ENCODE peak calls at places on chromosomes 3 and 15, in five cellular contexts. C is fibroblast of villous mesenchyme; J is GM19239; H is GM10248; R is stimulated activated CD8-positive, alpha-beta memory T cell treated with anti-CD3 and anti-CD28 coated beads, Interleukin-4, amount 100 ng/mL, for 1 hour. I is an unnamed sample.

GRCh38 chr15:99052205-99052604 is 44.6 kb upstream of the PGPEP1L start:
- DNase-seq in C (no peak), J (no peak), H (no peak), R (no peak), I (no peak)

GRCh38 chr3:58288011-58288728 is 17.9 kb upstream of the RPP14 start:
- DNase-seq in C (no peak), J (no peak), H (no peak), R (no peak), I (no peak)

GRCh38 chr15:42784705-42785104 is 47.8 kb upstream of the CDAN1 start:
- DNase-seq in C (no peak), J (no peak), H (no peak), R (no peak), I (no peak)

GRCh38 chr3:51715231-51716058 is 8.6 kb downstream of the GRM2 start:
- DNase-seq in C (no peak), J (no peak), H (peak; percentile 8), R (no peak), I (no peak)

GRCh38 chr15:25789616-25790002 is 73.5 kb downstream of the ATP10A start:
- DNase-seq in C (no peak), J (no peak), H (no peak), R (no peak), I (no peak)

GRCh38 chr3:57952208-57952631 is 56.0 kb upstream of the FLNB start:
- DNase-seq in C (peak; percentile 95), J (no peak), H (no peak), R (no peak), I (no peak)

GRCh38 chr3:141243295-141243707 is 11.7 kb downstream of the PXYLP1 start:
- DNase-seq in C (no peak), J (no peak), H (no peak), R (no peak), I (peak; percentile 33)

GRCh38 chr3:115958531-115958930 is 335.2 kb downstream of the GAP43 start:
- DNase-seq in C (no peak), J (no peak), H (no peak), R (no peak), I (no peak)

GRCh38 chr15:86553116-86553515 is 473.4 kb downstream of the AGBL1 start:
- DNase-seq in C (no peak), J (no peak), H (no peak), R (no peak), I (no peak)

GRCh38 chr3:144235489-144235888 is 263.9 kb downstream of the DIPK2A start:
- DNase-seq in C (no peak), J (no peak), H (no peak), R (no peak), I (no peak)

GRCh38 chr15:31322486-31322885 is 4.1 kb upstream of the KLF13 start:
- DNase-seq in C (no peak), J (no peak), H (no peak), R (no peak), I (no peak)

GRCh38 chr15:66593219-66593780 is 27.5 kb upstream of the LCTL start:
- DNase-seq in C (peak; percentile 37), J (no peak), H (no peak), R (no peak), I (no peak)

GRCh38 chr3:146200461-146201220 is 39.7 kb upstream of the PLOD2 start:
- DNase-seq in C (no peak), J (no peak), H (no peak), R (no peak), I (no peak)

GRCh38 chr15:85312486-85312885 is 67.9 kb upstream of the AKAP13 start:
- DNase-seq in C (peak; percentile 67), J (peak; percentile 31), H (peak; percentile 82), R (no peak), I (no peak)

GRCh38 chr3:66609660-66610547 is 109.1 kb upstream of the LRIG1 start:
- DNase-seq in C (no peak), J (no peak), H (no peak), R (no peak), I (no peak)

GRCh38 chr15:101561584-101561906 is 72.0 kb upstream of the PCSK6 start:
- DNase-seq in C (no peak), J (no peak), H (no peak), R (no peak), I (no peak)

GRCh38 chr3:108393128-108393900 is 97.0 kb downstream of the HHLA2 start:
- DNase-seq in C (no peak), J (no peak), H (no peak), R (no peak), I (no peak)

GRCh38 chr3:173028351-173028750 is 112.7 kb downstream of the SPATA16 start:
- DNase-seq in C (no peak), J (no peak), H (no peak), R (no peak), I (no peak)

GRCh38 chr15:36878745-36879262 is 221.5 kb downstream of the MEIS2 start:
- DNase-seq in C (no peak), J (no peak), H (no peak), R (no peak), I (no peak)

GRCh38 chr15:63497642-63498100 is 6.7 kb upstream of the USP3 start:
- DNase-seq in C (peak; percentile 79), J (no peak), H (no peak), R (no peak), I (peak; percentile 58)

GRCh38 chr15:57550640-57551039 is 41.1 kb upstream of the MYZAP start:
- DNase-seq in C (no peak), J (no peak), H (no peak), R (no peak), I (no peak)

GRCh38 chr15:53462631-53463030 is 296.8 kb downstream of the WDR72 start:
- DNase-seq in C (no peak), J (no peak), H (no peak), R (no peak), I (no peak)

GRCh38 chr3:14725564-14726420 is 50.9 kb downstream of the C3orf20 start:
- DNase-seq in C (peak; percentile 92), J (no peak), H (no peak), R (no peak), I (no peak)

GRCh38 chr3:50251220-50251619 is 15.2 kb downstream of the GNAI2 start:
- DNase-seq in C (peak; percentile 71), J (no peak), H (no peak), R (no peak), I (no peak)

GRCh38 chr3:140334105-140334504 is 343.8 kb upstream of the TRIM42 start:
- DNase-seq in C (no peak), J (no peak), H (no peak), R (no peak), I (no peak)

GRCh38 chr15:39934415-39935044 is 615 bp downstream of the EIF2AK4 start:
- DNase-seq in C (peak; percentile 48), J (no peak), H (no peak), R (no peak), I (no peak)

GRCh38 chr15:55343168-55343567 is 24.1 kb downstream of the PIGB start:
- DNase-seq in C (no peak), J (no peak), H (no peak), R (no peak), I (no peak)

GRCh38 chr15:44231842-44232241 is 36.8 kb upstream of the FRMD5 start:
- DNase-seq in C (no peak), J (no peak), H (no peak), R (no peak), I (no peak)

GRCh38 chr15:99123706-99124451 is 19.0 kb downstream of the SYNM start:
- DNase-seq in C (peak; percentile 93), J (no peak), H (no peak), R (no peak), I (no peak)

GRCh38 chr3:34106879-34107278 is 308.4 kb downstream of the PDCD6IP start:
- DNase-seq in C (peak; percentile 3), J (no peak), H (peak; percentile 20), R (no peak), I (no peak)

GRCh38 chr3:30638685-30639412 is 32.4 kb downstream of the TGFBR2 start:
- DNase-seq in C (no peak), J (no peak), H (no peak), R (no peak), I (no peak)

GRCh38 chr15:95284933-95285401 is 1045.5 kb upstream of the NR2F2 start:
- DNase-seq in C (peak; percentile 90), J (no peak), H (no peak), R (no peak), I (no peak)

GRCh38 chr3:18423401-18424212 is 1.5 kb downstream of the SATB1 start:
- DNase-seq in C (peak; percentile 38), J (no peak), H (peak; percentile 24), R (no peak), I (no peak)

GRCh38 chr15:67120839-67121540 is 55.6 kb downstream of the SMAD3 start:
- DNase-seq in C (peak; percentile 97), J (no peak), H (peak; percentile 81), R (peak; percentile 66), I (peak; percentile 86)

GRCh38 chr3:120203016-120203415 is 82.0 kb downstream of the GPR156 start:
- DNase-seq in C (peak; percentile 94), J (no peak), H (no peak), R (no peak), I (no peak)

GRCh38 chr3:55489804-55490132 is 2.7 kb upstream of the WNT5A start:
- DNase-seq in C (no peak), J (no peak), H (no peak), R (no peak), I (no peak)

GRCh38 chr3:141122455-141123030 is 71.4 kb downstream of the SPSB4 start:
- DNase-seq in C (no peak), J (no peak), H (no peak), R (no peak), I (no peak)

GRCh38 chr3:48247401-48247807 is 6.5 kb downstream of the ZNF589 start:
- DNase-seq in C (no peak), J (no peak), H (no peak), R (no peak), I (no peak)

GRCh38 chr15:88243895-88244787 is 12.4 kb downstream of the NTRK3 start:
- DNase-seq in C (peak; percentile 16), J (no peak), H (peak; percentile 45), R (no peak), I (no peak)

GRCh38 chr15:66827698-66828055 is 125.6 kb downstream of the SMAD6 start:
- DNase-seq in C (no peak), J (no peak), H (no peak), R (no peak), I (no peak)

I was measured in central memory CD8-positive, alpha-beta T cell.